ENCODE peak calls at places on chromosomes 6 and 20, in four cellular contexts. O is HCT116, I is fibroblast of lung, R is HepG2. M is an unnamed sample.

GRCh38 chr20:16286601-16287000 is 286.6 kb downstream of the KIF16B start:
- DNase-seq in O (no peak), R (no peak), I (no peak), M (no peak)

GRCh38 chr20:56630086-56630493 is 984 bp downstream of the TFAP2C start:
- DNase-seq in I (peak; percentile 72), R (no peak), O (peak; percentile 54), M (peak; percentile 52)

GRCh38 chr20:58850693-58851174 is at the start of gene GNAS-AS1:
- DNase-seq in O (no peak), R (no peak), I (peak; percentile 93), M (peak; percentile 87)

GRCh38 chr6:27608916-27609883 is 136.3 kb upstream of the ZNF184 start:
- DNase-seq in R (peak; percentile 61), O (peak; percentile 72), I (peak; percentile 71), M (peak; percentile 48)

GRCh38 chr6:135888818-135889217 is 37.3 kb downstream of the PDE7B start:
- DNase-seq in O (no peak), I (no peak), R (no peak), M (no peak)

GRCh38 chr6:107115695-107116327 is 496 bp upstream of the BEND3 start:
- DNase-seq in I (no peak), O (no peak), R (peak; percentile 68), M (no peak)

GRCh38 chr6:101066481-101066880 is 185.4 kb upstream of the ASCC3 start:
- DNase-seq in I (no peak), R (no peak), O (no peak), M (no peak)

GRCh38 chr6:68024570-68025269 is 610.4 kb upstream of the ADGRB3 start:
- DNase-seq in O (no peak), I (no peak), R (no peak), M (no peak)

GRCh38 chr6:127855542-127856159 is 45.2 kb downstream of the THEMIS start:
- DNase-seq in R (peak; percentile 24), O (no peak), I (no peak), M (no peak)

GRCh38 chr20:49278817-49279676 is 1.2 kb upstream of the ZNFX1 start:
- DNase-seq in R (peak; percentile 52), O (no peak), I (no peak), M (no peak)

GRCh38 chr20:37276494-37277252 is 12.8 kb upstream of the MANBAL start:
- DNase-seq in O (no peak), R (peak; percentile 49), I (peak; percentile 83), M (peak; percentile 79)

GRCh38 chr6:41625442-41625841 is 12.8 kb upstream of the MDFI start:
- DNase-seq in R (no peak), I (no peak), O (no peak), M (no peak)

GRCh38 chr6:135540207-135540877 is 42.8 kb upstream of the AHI1 start:
- DNase-seq in R (no peak), O (no peak), I (peak; percentile 49), M (peak; percentile 37)

GRCh38 chr20:43243672-43244269 is 54.1 kb upstream of the PTPRT start:
- DNase-seq in I (no peak), R (no peak), O (no peak), M (no peak)

GRCh38 chr20:46021361-46022359 is 7.4 kb upstream of the SLC12A5 start:
- DNase-seq in R (peak; percentile 69), I (no peak), O (no peak), M (no peak)

GRCh38 chr6:160795716-160796115 is 93.7 kb downstream of the PLG start:
- DNase-seq in R (no peak), I (peak; percentile 21), O (no peak), M (peak; percentile 6)

GRCh38 chr6:97215157-97215769 is 67.8 kb downstream of the MMS22L start:
- DNase-seq in O (peak; percentile 12), I (peak; percentile 77), R (peak; percentile 26), M (peak; percentile 71)

GRCh38 chr6:11714116-11714797 is 64.3 kb downstream of the ADTRP start:
- DNase-seq in R (no peak), O (no peak), I (no peak), M (no peak)

GRCh38 chr20:19327401-19327800 is 115.0 kb downstream of the SLC24A3 start:
- DNase-seq in O (no peak), I (no peak), R (no peak), M (no peak)

GRCh38 chr6:88882536-88882935 is 80.9 kb downstream of the RNGTT start:
- DNase-seq in I (no peak), R (no peak), O (no peak), M (no peak)

GRCh38 chr6:50816115-50816675 is 2.5 kb upstream of the TFAP2B start:
- DNase-seq in I (peak; percentile 36), O (peak; percentile 34), R (peak; percentile 67), M (peak; percentile 23)

GRCh38 chr20:32157611-32158010 is 48.1 kb downstream of the TM9SF4 start:
- DNase-seq in R (no peak), I (no peak), O (no peak), M (no peak)

GRCh38 chr20:32153771-32154170 is 44.3 kb downstream of the TM9SF4 start:
- DNase-seq in I (no peak), O (no peak), R (no peak), M (no peak)

GRCh38 chr20:32153156-32153665 is 43.7 kb downstream of the TM9SF4 start:
- DNase-seq in R (no peak), O (no peak), I (no peak), M (no peak)

GRCh38 chr20:32152421-32153155 is 43.1 kb downstream of the TM9SF4 start:
- DNase-seq in O (no peak), R (peak; percentile 88), I (no peak), M (no peak)

DNA sequence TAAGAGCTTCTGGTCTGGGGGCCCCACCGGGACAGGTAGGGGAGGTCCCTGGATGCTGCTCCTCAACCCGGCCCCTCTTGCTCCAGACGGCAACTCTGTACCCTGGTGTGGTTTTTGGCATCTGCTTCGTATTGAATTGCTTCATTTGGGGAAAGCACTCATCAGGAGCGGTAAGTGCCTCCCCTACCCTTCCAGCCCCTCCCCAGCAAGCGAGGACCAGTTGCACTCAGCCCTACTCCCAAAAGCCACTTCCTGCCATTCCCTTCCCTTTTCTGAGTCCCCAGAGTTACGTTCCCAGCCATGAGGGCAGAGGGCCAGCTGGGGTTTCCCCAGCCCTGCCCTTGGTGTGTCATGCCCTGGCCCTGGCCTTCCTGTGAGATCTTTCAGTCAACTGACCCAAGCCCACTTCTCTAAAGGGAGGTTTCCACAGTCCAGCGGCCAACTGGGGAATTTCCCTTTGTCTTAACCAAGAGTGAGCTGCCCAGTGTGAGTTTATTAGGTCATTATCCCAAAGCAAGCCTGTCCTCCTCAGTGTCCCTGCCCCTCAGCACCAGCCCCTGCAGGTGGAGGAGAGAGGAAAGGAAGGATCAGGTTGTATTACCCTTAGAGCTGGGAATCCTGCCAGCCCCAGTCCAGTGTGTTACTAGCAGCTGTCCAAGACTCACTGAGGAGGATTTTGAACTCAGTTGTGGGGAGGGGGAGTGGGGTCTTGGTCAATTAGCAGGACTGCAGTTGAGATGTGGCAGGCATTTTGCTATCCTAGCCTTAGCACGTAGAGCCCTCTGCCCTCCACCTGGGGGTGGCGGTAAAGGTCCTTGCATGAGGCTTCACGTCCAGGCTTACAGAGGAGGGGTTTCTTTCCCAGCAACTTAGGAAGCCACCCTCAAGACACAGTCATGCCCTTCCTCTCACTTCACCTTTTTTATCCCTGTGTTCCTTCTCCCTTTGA is 45.8 kb downstream of the TM9SF4 start:
- DNase-seq in R (peak; percentile 67), I (peak; percentile 75), O (no peak), M (peak; percentile 62)
- H3K9ac ChIP-seq in R (no peak overlapping the region), I (no peak overlapping the region), O (no peak overlapping the region), M (peak overlapping the region; percentile 53)

DNA sequence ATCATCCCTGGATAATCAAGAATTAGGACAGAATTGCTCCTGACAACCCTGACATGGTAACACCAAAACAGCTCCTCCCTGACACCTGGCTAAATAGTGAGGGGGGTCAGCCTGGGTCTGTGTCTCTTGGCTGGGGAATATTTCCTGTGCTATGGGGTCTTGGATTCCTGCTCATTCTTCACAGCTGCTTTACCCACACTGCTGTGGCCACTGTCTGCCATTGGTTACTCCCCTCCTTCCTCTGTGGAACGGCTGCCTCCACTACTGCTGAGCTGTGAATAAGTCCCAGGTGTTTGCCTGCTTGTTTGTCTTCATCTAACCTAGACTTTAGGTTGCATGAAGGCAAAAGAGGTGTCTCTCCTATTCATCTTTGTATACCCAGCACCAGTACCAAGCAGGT is 33.9 kb upstream of the TXLNB start:
- DNase-seq in I (no peak), R (no peak), O (no peak), M (no peak)
- H3K9ac ChIP-seq in I (no peak overlapping the region), R (no peak overlapping the region), O (no peak overlapping the region), M (no peak overlapping the region)

DNA sequence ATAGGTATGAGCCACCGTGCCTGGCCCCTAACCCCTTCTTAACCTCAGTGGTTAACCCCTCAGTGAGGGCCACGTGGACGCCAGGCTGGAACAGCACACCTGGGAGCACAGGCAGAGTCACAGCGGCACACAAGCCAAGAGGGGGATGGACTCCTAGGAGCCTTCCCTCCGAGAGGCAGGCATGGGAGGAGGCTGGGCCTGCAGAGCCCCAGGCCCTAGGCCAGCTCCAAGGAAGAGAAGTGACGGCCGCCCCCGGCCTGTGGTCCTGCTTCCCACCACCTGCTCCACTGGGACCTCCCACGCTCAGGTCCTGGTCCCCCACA is 3.8 kb downstream of the GATA5 start:
- DNase-seq in I (no peak), R (no peak), O (no peak), M (no peak)
- H3K9ac ChIP-seq in I (no peak overlapping the region), R (no peak overlapping the region), O (no peak overlapping the region), M (no peak overlapping the region)

GRCh38 chr6:33729059-33729458 is 17.6 kb upstream of the UQCC2 start:
- DNase-seq in I (no peak), R (no peak), O (no peak), M (no peak)

GRCh38 chr6:33728438-33728837 is 16.9 kb upstream of the UQCC2 start:
- DNase-seq in I (no peak), O (no peak), R (no peak), M (no peak)

GRCh38 chr6:33726696-33727095 is 15.2 kb upstream of the UQCC2 start:
- DNase-seq in O (no peak), I (no peak), R (no peak), M (no peak)

GRCh38 chr6:33727126-33727525 is 15.6 kb upstream of the UQCC2 start:
- DNase-seq in O (no peak), R (no peak), I (no peak), M (no peak)

GRCh38 chr6:33727932-33728331 is 16.4 kb upstream of the UQCC2 start:
- DNase-seq in R (no peak), O (no peak), I (no peak), M (no peak)
- H3K9ac ChIP-seq in R (no peak overlapping the region), O (no peak overlapping the region), I (no peak overlapping the region), M (no peak overlapping the region)

M was measured in astrocyte.